ENCODE peak calls at places on chromosomes 4 and X, in ten cellular contexts. D, V, Q, E, O, I, J, U, C and G are unnamed samples.

GRCh38 chrX:48025561-48025960 is 18.8 kb downstream of the SPACA5 start:
- DNase-seq in D (no peak), V (peak), Q (no peak), E (peak), O (peak), I (peak), J (peak), U (peak), C (peak), G (no peak)

GRCh38 chr4:1191621-1192020 is 19.2 kb upstream of the SPON2 start:
- DNase-seq in D (peak), V (no peak), Q (no peak), E (no peak), O (no peak), I (no peak), J (no peak), U (no peak), C (no peak), G (no peak)

GRCh38 chr4:185738038-185738552 is 73.9 kb downstream of the SORBS2 start:
- DNase-seq in D (no peak), V (no peak), Q (no peak), E (no peak), O (no peak), I (no peak), J (peak), U (no peak), C (no peak), G (peak)

GRCh38 chrX:121836000-121836399 is 788.6 kb downstream of the GLUD2 start:
- DNase-seq in D (no peak), V (no peak), Q (no peak), E (no peak), O (no peak), I (no peak), J (no peak), U (no peak), C (no peak), G (no peak)

GRCh38 chr4:10111067-10111801 is 5.4 kb downstream of the WDR1 start:
- DNase-seq in D (no peak), V (no peak), Q (no peak), E (no peak), O (no peak), I (no peak), J (no peak), U (no peak), C (no peak), G (no peak)

GRCh38 chr4:185305979-185306442 is 89.7 kb downstream of the LRP2BP start:
- DNase-seq in D (no peak), V (no peak), Q (no peak), E (no peak), O (no peak), I (peak), J (peak), U (no peak), C (no peak), G (peak)

GRCh38 chrX:46954716-46955115 is 42.5 kb downstream of the JADE3 start:
- DNase-seq in D (no peak), V (no peak), Q (no peak), E (no peak), O (no peak), I (no peak), J (no peak), U (no peak), C (no peak), G (no peak)

GRCh38 chr4:65893957-65894755 is 223.9 kb upstream of the EPHA5 start:
- DNase-seq in D (no peak), V (no peak), Q (no peak), E (no peak), O (no peak), I (no peak), J (peak), U (no peak), C (no peak), G (no peak)

GRCh38 chrX:104695593-104695992 is 129.6 kb downstream of the IL1RAPL2 start:
- DNase-seq in D (no peak), V (no peak), Q (no peak), E (no peak), O (no peak), I (no peak), J (no peak), U (no peak), C (no peak), G (no peak)

GRCh38 chr4:77473509-77473908 is 132.1 kb upstream of the CXCL13 start:
- DNase-seq in D (no peak), V (no peak), Q (no peak), E (no peak), O (no peak), I (peak), J (peak), U (no peak), C (no peak), G (no peak)

GRCh38 chr4:183360161-183360919 is 38.1 kb upstream of the CLDN24 start:
- DNase-seq in D (no peak), V (no peak), Q (no peak), E (no peak), O (no peak), I (peak), J (peak), U (no peak), C (no peak), G (no peak)

GRCh38 chr4:137106287-137106686 is 426.0 kb downstream of the PCDH18 start:
- DNase-seq in D (no peak), V (no peak), Q (no peak), E (no peak), O (no peak), I (no peak), J (no peak), U (no peak), C (no peak), G (no peak)

GRCh38 chr4:139563515-139563914 is 7.5 kb upstream of the SETD7 start:
- DNase-seq in D (no peak), V (no peak), Q (no peak), E (no peak), O (no peak), I (no peak), J (peak), U (no peak), C (no peak), G (no peak)

GRCh38 chr4:9898596-9899345 is 117.3 kb downstream of the DRD5 start:
- DNase-seq in D (no peak), V (no peak), Q (no peak), E (peak), O (no peak), I (peak), J (peak), U (no peak), C (no peak), G (peak)

GRCh38 chr4:183401473-183401872 is 43.0 kb upstream of the CDKN2AIP start:
- DNase-seq in D (no peak), V (no peak), Q (no peak), E (no peak), O (no peak), I (no peak), J (no peak), U (no peak), C (no peak), G (no peak)

GRCh38 chrX:103585421-103586313 is at the start of gene TCEAL4:
- DNase-seq in D (no peak), V (peak), Q (no peak), E (peak), O (peak), I (peak), J (peak), U (peak), C (peak), G (peak)

GRCh38 chr4:31234494-31234893 is 514.3 kb downstream of the PCDH7 start:
- DNase-seq in D (no peak), V (no peak), Q (no peak), E (peak), O (no peak), I (peak), J (no peak), U (no peak), C (no peak), G (no peak)

GRCh38 chr4:20839957-20840356 is 139.7 kb downstream of the PACRGL start:
- DNase-seq in D (no peak), V (no peak), Q (no peak), E (no peak), O (no peak), I (peak), J (peak), U (no peak), C (no peak), G (no peak)